ENCODE peak calls at places on chromosomes 13 and 19, in ten cellular contexts. V, E, G, N, D, O, Y, F, Z and M are unnamed samples.
A peak's percentile ranks its signal among the peaks of the same experiment; 100 is the strongest.

GRCh38 chr13:30796132-30796832 is 60.9 kb downstream of the ALOX5AP start:
- DNase-seq in V (no peak), E (no peak), G (no peak), N (peak; percentile 59), D (no peak), O (peak; percentile 37), Y (no peak), F (peak; percentile 14), Z (no peak), M (no peak)

GRCh38 chr19:3324405-3324856 is 42.0 kb upstream of the NFIC start:
- DNase-seq in V (no peak), E (peak; percentile 62), G (peak; percentile 73), N (no peak), D (peak; percentile 85), O (peak; percentile 57), Y (peak; percentile 78), F (peak; percentile 48), Z (peak; percentile 81), M (no peak)

GRCh38 chr19:40006273-40006691 is 9.4 kb downstream of the ZNF546 start:
- DNase-seq in V (peak; percentile 8), E (no peak), G (no peak), N (peak; percentile 72), D (no peak), O (no peak), Y (no peak), F (no peak), Z (no peak), M (no peak)

GRCh38 chr19:41427647-41428480 is 690 bp upstream of the B3GNT8 start:
- DNase-seq in V (no peak), E (peak; percentile 63), G (peak; percentile 39), N (peak; percentile 27), D (peak; percentile 73), O (no peak), Y (peak; percentile 54), F (no peak), Z (peak; percentile 52), M (no peak)

GRCh38 chr19:36009220-36009619 is 607 bp upstream of the SYNE4 start:
- DNase-seq in V (peak; percentile 45), E (peak; percentile 82), G (peak; percentile 72), N (peak; percentile 48), D (peak; percentile 81), O (peak; percentile 58), Y (peak; percentile 72), F (no peak), Z (peak; percentile 76), M (peak; percentile 81)

GRCh38 chr19:11574689-11575088 is 2.8 kb downstream of the ACP5 start:
- DNase-seq in V (no peak), E (no peak), G (no peak), N (no peak), D (no peak), O (no peak), Y (no peak), F (no peak), Z (no peak), M (no peak)

GRCh38 chr13:22220186-22221160 is 549.6 kb downstream of the FGF9 start:
- DNase-seq in V (no peak), E (no peak), G (no peak), N (no peak), D (peak; percentile 77), O (no peak), Y (peak; percentile 37), F (no peak), Z (no peak), M (no peak)

GRCh38 chr13:47420568-47420967 is 523.7 kb upstream of the HTR2A start:
- DNase-seq in V (no peak), E (no peak), G (no peak), N (peak; percentile 33), D (no peak), O (no peak), Y (no peak), F (no peak), Z (no peak), M (no peak)

GRCh38 chr13:110306340-110306959 is 507 bp downstream of the COL4A1 start:
- DNase-seq in V (no peak), E (peak; percentile 64), G (peak; percentile 43), N (peak; percentile 68), D (no peak), O (no peak), Y (no peak), F (no peak), Z (no peak), M (no peak)

GRCh38 chr13:21463424-21463823 is 4.3 kb upstream of the ZDHHC20 start:
- DNase-seq in V (no peak), E (no peak), G (no peak), N (no peak), D (no peak), O (no peak), Y (no peak), F (no peak), Z (no peak), M (no peak)

GRCh38 chr13:97112451-97113152 is 109.5 kb upstream of the MBNL2 start:
- DNase-seq in V (no peak), E (no peak), G (no peak), N (no peak), D (no peak), O (no peak), Y (no peak), F (no peak), Z (no peak), M (no peak)
- H3K4me1 ChIP-seq in V (peaks cover 30% of the 10 kb centered on the region), E (peaks cover 10% of the 10 kb centered on the region), G (no peaks in the 10 kb centered on the region), N (peaks cover 9% of the 10 kb centered on the region), D (peaks cover 13% of the 10 kb centered on the region), O (peaks cover 66% of the 10 kb centered on the region), Y (no peaks in the 10 kb centered on the region), F (no peaks in the 10 kb centered on the region), Z (peaks cover 5% of the 10 kb centered on the region), M (peaks cover 78% of the 10 kb centered on the region)

GRCh38 chr13:99288069-99288468 is 19.1 kb downstream of the GPR183 start:
- DNase-seq in V (no peak), E (no peak), G (no peak), N (no peak), D (no peak), O (no peak), Y (no peak), F (no peak), Z (no peak), M (no peak)
- H3K4me1 ChIP-seq in V (peaks cover 14% of the 10 kb centered on the region), E (no peaks in the 10 kb centered on the region), G (no peaks in the 10 kb centered on the region), N (no peaks in the 10 kb centered on the region), D (peaks cover 4% of the 10 kb centered on the region), O (no peaks in the 10 kb centered on the region), Y (no peaks in the 10 kb centered on the region), F (peaks cover 5% of the 10 kb centered on the region), Z (peaks cover 8% of the 10 kb centered on the region), M (no peaks in the 10 kb centered on the region)

DNA sequence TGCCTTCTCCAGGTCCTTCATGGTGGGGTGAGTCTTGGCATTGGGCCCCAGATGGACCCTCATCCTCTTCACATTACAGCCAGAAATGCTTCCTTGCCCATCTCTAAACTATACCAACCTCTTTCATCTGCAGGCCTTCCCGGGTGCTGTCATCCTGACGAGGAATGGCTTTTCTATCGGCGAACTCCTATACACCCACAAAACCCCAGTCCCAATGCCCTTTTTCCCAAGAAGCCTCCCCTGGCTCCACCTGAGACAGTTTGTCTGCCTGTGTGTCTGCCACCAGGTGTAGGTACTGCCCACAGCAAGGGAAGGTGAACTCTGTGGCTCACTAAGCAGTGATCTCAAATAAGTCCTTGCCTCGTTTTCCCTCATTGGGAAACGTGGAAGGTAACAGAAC is 55.3 kb downstream of the PTPRS start:
- DNase-seq in V (no peak), E (no peak), G (no peak), N (no peak), D (no peak), O (no peak), Y (no peak), F (no peak), Z (no peak), M (no peak)
- H3K4me1 ChIP-seq in V (no peaks in the 10 kb centered on the region), E (no peaks in the 10 kb centered on the region), G (no peaks in the 10 kb centered on the region), N (peaks cover 2% of the 10 kb centered on the region), D (no peaks in the 10 kb centered on the region), O (peaks cover 2% of the 10 kb centered on the region), Y (no peaks in the 10 kb centered on the region), F (peaks cover 42% of the 10 kb centered on the region), Z (peaks cover 15% of the 10 kb centered on the region), M (peaks cover 4% of the 10 kb centered on the region)

DNA sequence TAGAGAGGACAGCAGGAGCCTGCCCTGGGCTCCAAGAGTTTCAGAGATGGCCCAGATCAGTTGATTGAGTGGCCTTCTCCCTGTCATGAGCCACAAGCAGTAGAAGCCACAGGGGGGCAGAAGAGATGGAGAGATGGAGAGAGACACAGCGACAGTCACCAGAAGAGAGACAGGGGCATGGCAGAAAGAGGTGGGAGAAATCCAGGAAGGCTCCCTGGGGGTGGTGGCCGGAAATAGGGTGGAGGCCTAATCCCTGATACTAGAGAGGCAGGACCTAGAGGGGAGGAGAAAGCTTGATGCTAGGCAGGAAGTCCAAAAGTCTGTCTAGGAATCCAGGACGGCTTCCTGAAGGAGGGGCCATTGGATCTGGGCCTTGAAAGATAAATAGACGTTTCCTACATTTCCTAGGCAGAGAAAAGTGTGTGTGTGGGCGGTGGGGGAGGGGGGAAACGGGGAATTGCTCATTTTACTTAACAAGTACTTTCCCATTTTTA is 9.6 kb upstream of the TPM4 start:
- DNase-seq in V (peak; percentile 34), E (no peak), G (peak; percentile 56), N (peak; percentile 77), D (peak; percentile 83), O (peak; percentile 79), Y (peak; percentile 81), F (peak; percentile 72), Z (no peak), M (no peak)
- H3K4me1 ChIP-seq in V (peaks cover 12% of the 10 kb centered on the region), E (peaks cover 15% of the 10 kb centered on the region), G (peaks cover 4% of the 10 kb centered on the region), N (peaks cover 25% of the 10 kb centered on the region), D (peaks cover 23% of the 10 kb centered on the region), O (peaks cover 34% of the 10 kb centered on the region), Y (peaks cover 12% of the 10 kb centered on the region), F (peaks cover 23% of the 10 kb centered on the region), Z (no peaks in the 10 kb centered on the region), M (peaks cover 7% of the 10 kb centered on the region)

GRCh38 chr19:46863818-46864629 is 3.2 kb downstream of the ARHGAP35 start:
- DNase-seq in V (no peak), E (peak; percentile 92), G (peak; percentile 66), N (peak; percentile 57), D (peak; percentile 36), O (no peak), Y (no peak), F (no peak), Z (no peak), M (no peak)
- H3K4me1 ChIP-seq in V (peaks cover 60% of the 10 kb centered on the region), E (peaks cover 66% of the 10 kb centered on the region), G (peaks cover 3% of the 10 kb centered on the region), N (peaks cover 25% of the 10 kb centered on the region), D (peaks cover 55% of the 10 kb centered on the region), O (peaks cover 75% of the 10 kb centered on the region), Y (peaks cover 12% of the 10 kb centered on the region), F (peaks cover 63% of the 10 kb centered on the region), Z (peaks cover 54% of the 10 kb centered on the region), M (peaks cover 12% of the 10 kb centered on the region)

GRCh38 chr13:50001287-50001686 is 4.4 kb downstream of the TRIM13 start:
- DNase-seq in V (no peak), E (no peak), G (no peak), N (no peak), D (no peak), O (no peak), Y (no peak), F (no peak), Z (no peak), M (no peak)
- H3K4me1 ChIP-seq in V (peaks cover 51% of the 10 kb centered on the region), E (peaks cover 14% of the 10 kb centered on the region), G (no peaks in the 10 kb centered on the region), N (peaks cover 3% of the 10 kb centered on the region), D (peaks cover 45% of the 10 kb centered on the region), O (peaks cover 19% of the 10 kb centered on the region), Y (peaks cover 18% of the 10 kb centered on the region), F (peaks cover 30% of the 10 kb centered on the region), Z (peaks cover 28% of the 10 kb centered on the region), M (peaks cover 44% of the 10 kb centered on the region)

GRCh38 chr19:50723069-50723468 is at the start of gene CLEC11A:
- DNase-seq in V (peak; percentile 79), E (peak; percentile 51), G (no peak), N (peak; percentile 62), D (peak; percentile 36), O (no peak), Y (peak; percentile 54), F (no peak), Z (no peak), M (no peak)
- H3K4me1 ChIP-seq in V (peaks cover 5% of the 10 kb centered on the region), E (peaks cover 48% of the 10 kb centered on the region), G (peaks cover 7% of the 10 kb centered on the region), N (peaks cover 25% of the 10 kb centered on the region), D (peaks cover 16% of the 10 kb centered on the region), O (peaks cover 25% of the 10 kb centered on the region), Y (no peaks in the 10 kb centered on the region), F (peaks cover 28% of the 10 kb centered on the region), Z (peaks cover 4% of the 10 kb centered on the region), M (peaks cover 12% of the 10 kb centered on the region)